ENCODE peak calls at places on chromosomes 16 and 17, in five cellular contexts. N is AG10803; Y is CD8-positive, alpha-beta T cell; K is AG04449; L is heart right ventricle. S is an unnamed sample.

GRCh38 chr17:48484256-48484655 is 46.6 kb downstream of the HOXB1 start:
- DNase-seq in N (peak; percentile 64), Y (no peak), K (no peak), L (no peak), S (no peak)

GRCh38 chr16:2090819-2091721 is 43.3 kb downstream of the TSC2 start:
- DNase-seq in N (no peak), Y (no peak), K (no peak), L (peak; percentile 73), S (peak; percentile 30)

GRCh38 chr16:79677799-79678525 is 77.4 kb upstream of the MAF start:
- DNase-seq in N (no peak), Y (no peak), K (no peak), L (no peak), S (no peak)

GRCh38 chr17:35988164-35988563 is 1.6 kb upstream of the CCL14 start:
- DNase-seq in N (no peak), Y (no peak), K (no peak), L (no peak), S (no peak)

GRCh38 chr16:16116841-16117240 is 106.5 kb downstream of the ABCC6 start:
- DNase-seq in N (peak; percentile 37), Y (no peak), K (no peak), L (no peak), S (no peak)

GRCh38 chr17:4696432-4696796 is 7.5 kb downstream of the PELP1 start:
- DNase-seq in N (no peak), Y (peak; percentile 39), K (no peak), L (no peak), S (no peak)

GRCh38 chr17:55343900-55344513 is 77.6 kb downstream of the MMD start:
- DNase-seq in N (no peak), Y (no peak), K (no peak), L (no peak), S (no peak)

GRCh38 chr16:88430185-88430523 is 22.9 kb upstream of the ZFPM1 start:
- DNase-seq in N (no peak), Y (no peak), K (no peak), L (no peak), S (no peak)

GRCh38 chr16:75792781-75793180 is 66.5 kb upstream of the CPHXL start:
- DNase-seq in N (no peak), Y (no peak), K (no peak), L (no peak), S (no peak)

GRCh38 chr17:67390646-67391480 is 13.8 kb downstream of the PITPNC1 start:
- DNase-seq in N (peak; percentile 87), Y (peak; percentile 69), K (peak; percentile 91), L (no peak), S (peak; percentile 94)

GRCh38 chr16:66923247-66923851 is 2.0 kb downstream of the RRAD start:
- DNase-seq in N (no peak), Y (no peak), K (no peak), L (peak; percentile 67), S (peak; percentile 69)

GRCh38 chr16:832652-833336 is 32.3 kb upstream of the GNG13 start:
- DNase-seq in N (no peak), Y (no peak), K (no peak), L (no peak), S (no peak)

GRCh38 chr16:79519448-79519847 is 81.1 kb downstream of the MAF start:
- DNase-seq in N (no peak), Y (no peak), K (no peak), L (peak; percentile 53), S (no peak)

DNA sequence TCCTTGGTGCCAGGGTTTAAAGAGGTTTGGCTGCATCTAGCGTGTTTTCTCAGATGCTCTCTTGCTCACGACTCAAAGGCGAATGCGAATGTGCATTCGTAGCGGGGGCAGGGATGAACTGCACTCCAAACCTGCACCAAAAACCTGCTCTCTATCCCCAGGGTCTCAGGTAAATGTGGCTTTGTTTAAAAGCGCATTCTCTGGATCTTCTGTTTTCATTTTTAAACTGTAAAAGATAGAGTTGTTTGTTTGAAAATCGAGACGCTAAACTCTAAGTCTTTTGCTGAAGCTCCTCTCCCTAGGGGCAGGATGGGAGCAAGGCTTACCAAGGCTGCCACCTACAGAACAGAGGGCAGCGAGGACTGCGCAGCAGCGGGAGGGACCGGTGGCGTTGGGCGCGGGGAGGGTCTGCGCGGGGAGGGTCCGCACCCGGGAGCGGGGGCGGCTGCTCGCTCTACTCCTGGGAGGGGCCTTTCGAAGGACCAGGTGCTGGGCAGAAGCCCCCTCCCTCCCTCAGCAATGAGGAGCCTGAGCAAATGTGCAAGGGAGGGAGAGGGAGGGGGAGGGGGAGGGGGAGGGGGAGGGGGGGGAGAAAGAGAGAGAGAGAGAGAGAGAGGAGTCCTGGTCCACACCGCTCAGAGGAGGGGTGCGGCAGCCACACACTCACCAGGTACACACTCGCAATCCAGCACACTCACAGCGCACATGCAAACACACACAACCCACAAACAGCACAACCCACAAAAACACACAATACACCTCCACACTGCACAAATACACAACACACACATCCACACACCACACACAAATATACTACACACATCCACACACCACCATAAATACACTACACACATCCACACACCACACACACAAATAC is 142.8 kb downstream of the GRIN2A start:
- DNase-seq in N (peak; percentile 8), Y (no peak), K (no peak), L (peak; percentile 17), S (no peak)
- TF ChIP-seq CTCF in N (peak; percentile 1), Y (no peak), K (no peak), L (peak; percentile 53), S (no peak)

GRCh38 chr16:22186517-22186916 is 19.6 kb upstream of the EEF2K start:
- DNase-seq in N (no peak), Y (no peak), K (no peak), L (no peak), S (no peak)
- TF ChIP-seq CTCF in N (peak; percentile 9), Y (no peak), K (peak; percentile 6), L (no peak), S (peak; percentile 21)

GRCh38 chr16:8572919-8573724 is 17.2 kb downstream of the TMEM114 start:
- DNase-seq in N (peak; percentile 57), Y (no peak), K (no peak), L (no peak), S (peak; percentile 65)
- TF ChIP-seq CTCF in N (peak; percentile 62), Y (no peak), K (peak; percentile 19), L (peak; percentile 55), S (peak; percentile 64)

GRCh38 chr17:37025847-37026533 is 77.2 kb downstream of the AATF start:
- DNase-seq in N (no peak), Y (no peak), K (no peak), L (no peak), S (no peak)

GRCh38 chr17:37026534-37026875 is 77.8 kb downstream of the AATF start:
- DNase-seq in N (no peak), Y (no peak), K (no peak), L (no peak), S (no peak)

GRCh38 chr17:37025241-37025640 is 76.5 kb downstream of the AATF start:
- DNase-seq in N (no peak), Y (no peak), K (no peak), L (no peak), S (no peak)

GRCh38 chr17:37031493-37032083 is 82.8 kb downstream of the AATF start:
- DNase-seq in N (no peak), Y (no peak), K (no peak), L (no peak), S (no peak)

DNA sequence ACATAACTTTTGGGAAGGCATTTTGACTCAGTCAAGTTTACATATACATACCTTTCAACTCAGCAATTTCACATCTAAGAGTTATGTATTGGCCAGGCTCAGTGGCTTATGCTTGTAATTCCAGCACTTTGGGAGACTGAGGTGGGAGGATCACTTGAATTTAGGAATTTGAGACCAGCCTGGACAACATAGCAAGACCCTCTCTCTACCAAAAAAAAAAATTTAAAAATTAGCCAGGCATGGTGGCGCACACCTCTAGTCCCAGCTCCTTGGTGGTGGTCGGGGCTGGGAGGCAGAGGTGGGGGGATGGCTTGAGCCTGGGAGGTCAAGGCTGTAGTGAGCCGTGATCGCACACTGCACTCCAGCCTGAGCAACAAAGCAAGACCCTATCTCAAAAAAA is 79.3 kb downstream of the AATF start:
- DNase-seq in N (no peak), Y (no peak), K (no peak), L (no peak), S (no peak)
- TF ChIP-seq CTCF in N (no peak), Y (no peak), K (no peak), L (no peak), S (no peak)

GRCh38 chr16:77190478-77191258 is at the start of gene MON1B:
- DNase-seq in N (peak; percentile 99), Y (peak; percentile 98), K (peak; percentile 92), L (peak; percentile 95), S (peak; percentile 99)
- TF ChIP-seq CTCF in N (no peak), Y (no peak), K (no peak), L (peak; percentile 28), S (no peak)

S was measured in fibroblast of pulmonary artery.